ENCODE peak calls at places on chromosome 19, in five cellular contexts. W is left lung, M is GM10248, U is dorsolateral prefrontal cortex, Q is fibroblast of the aortic adventitia. Y is an unnamed sample.

GRCh38 chr19:48636859-48637448 is at the start of gene DBP:
- DNase-seq in W (peak; percentile 74), Q (no peak), M (no peak), U (no peak), Y (no peak)

GRCh38 chr19:32928806-32929205 is 43.0 kb downstream of the CEP89 start:
- DNase-seq in Q (no peak), U (no peak), W (no peak), M (no peak), Y (no peak)

GRCh38 chr19:49512970-49513745 is 697 bp downstream of the FCGRT start:
- DNase-seq in Q (no peak), W (peak; percentile 64), M (no peak), U (no peak), Y (no peak)

GRCh38 chr19:14416743-14417214 is 2.4 kb downstream of the DDX39A start:
- DNase-seq in W (no peak), Q (peak; percentile 41), U (no peak), M (no peak), Y (no peak)

GRCh38 chr19:44939668-44940067 is 2.4 kb upstream of the APOC4 start:
- DNase-seq in M (no peak), W (no peak), U (no peak), Q (no peak), Y (no peak)

GRCh38 chr19:2798733-2799132 is 13.4 kb downstream of the THOP1 start:
- DNase-seq in Q (peak; percentile 10), W (no peak), U (no peak), M (no peak), Y (no peak)

GRCh38 chr19:10503002-10503789 is at the start of gene KEAP1:
- DNase-seq in U (no peak), W (peak; percentile 49), Q (peak; percentile 18), M (no peak), Y (no peak)

GRCh38 chr19:9116547-9116946 is 984 bp upstream of the OR7G1 start:
- DNase-seq in U (no peak), W (no peak), Q (no peak), M (no peak), Y (no peak)

GRCh38 chr19:55383789-55384575 is at the start of gene TMEM238:
- DNase-seq in Q (peak; percentile 56), U (no peak), M (peak; percentile 76), W (peak; percentile 73), Y (peak; percentile 47)

GRCh38 chr19:15779756-15780476 is 7.5 kb upstream of the OR10H5 start:
- DNase-seq in M (no peak), W (peak; percentile 67), Q (peak; percentile 32), U (peak; percentile 50), Y (no peak)

GRCh38 chr19:51691122-51692064 is 1.7 kb upstream of the SPACA6 start:
- DNase-seq in Q (peak; percentile 70), M (no peak), U (no peak), W (no peak), Y (no peak)

GRCh38 chr19:16180611-16181010 is 4.6 kb upstream of the FAM32A start:
- DNase-seq in W (no peak), M (no peak), Q (peak; percentile 91), U (no peak), Y (no peak)

GRCh38 chr19:55116232-55117062 is 990 bp downstream of the PPP1R12C start:
- DNase-seq in M (peak; percentile 76), Q (peak; percentile 68), U (peak; percentile 63), W (peak; percentile 81), Y (peak; percentile 34)

GRCh38 chr19:12721656-12722565 is 1.8 kb downstream of the TNPO2 start:
- DNase-seq in Q (peak; percentile 66), W (peak; percentile 56), U (no peak), M (peak; percentile 77), Y (no peak)

GRCh38 chr19:31783592-31783991 is 434.4 kb upstream of the TSHZ3 start:
- DNase-seq in M (no peak), U (no peak), Q (no peak), W (no peak), Y (no peak)

GRCh38 chr19:16715613-16716012 is 4.0 kb upstream of the NWD1 start:
- DNase-seq in W (no peak), M (no peak), U (no peak), Q (no peak), Y (no peak)

GRCh38 chr19:43504426-43505185 is at the start of gene PHLDB3:
- DNase-seq in Q (no peak), W (peak; percentile 45), M (no peak), U (no peak), Y (no peak)

GRCh38 chr19:35184267-35184666 is 29.7 kb downstream of the FXYD5 start:
- DNase-seq in Q (no peak), W (no peak), U (no peak), M (no peak), Y (no peak)

GRCh38 chr19:55461974-55462628 is 659 bp upstream of the ISOC2 start:
- DNase-seq in Q (peak; percentile 47), M (no peak), U (no peak), W (no peak), Y (no peak)

GRCh38 chr19:35299523-35300339 is 7.8 kb downstream of the MAG start:
- DNase-seq in W (no peak), U (peak; percentile 58), Q (no peak), M (no peak), Y (no peak)

GRCh38 chr19:49224856-49225255 is 67.3 kb downstream of the TRPM4 start:
- DNase-seq in Q (peak; percentile 33), W (peak; percentile 39), M (no peak), U (peak; percentile 25), Y (no peak)

GRCh38 chr19:41701401-41702075 is 6.9 kb upstream of the CEACAM5 start:
- DNase-seq in W (no peak), M (no peak), U (no peak), Q (no peak), Y (peak; percentile 13)

GRCh38 chr19:33518541-33518940 is 3.0 kb downstream of the PEPD start:
- DNase-seq in W (no peak), M (no peak), Q (no peak), U (no peak), Y (no peak)

GRCh38 chr19:17448190-17448967 is at the start of gene TMEM221:
- DNase-seq in U (no peak), Q (no peak), W (no peak), M (peak; percentile 80), Y (peak; percentile 43)

GRCh38 chr19:34985249-34986022 is 14.7 kb upstream of the GRAMD1A start:
- DNase-seq in U (no peak), M (no peak), Q (peak; percentile 41), W (peak; percentile 61), Y (no peak)

GRCh38 chr19:33486407-33486806 is 35.2 kb downstream of the PEPD start:
- DNase-seq in W (peak; percentile 10), Q (no peak), M (no peak), U (peak; percentile 2), Y (no peak)

GRCh38 chr19:9768175-9769112 is at the start of gene ZNF846:
- DNase-seq in Q (peak; percentile 96), W (peak; percentile 97), M (peak; percentile 95), U (peak; percentile 85), Y (peak; percentile 87)

GRCh38 chr19:17418710-17419109 is 1.1 kb upstream of the MVB12A start:
- DNase-seq in Q (no peak), U (no peak), W (no peak), M (no peak), Y (no peak)

GRCh38 chr19:19866599-19867248 is 1.0 kb downstream of the ZNF253 start:
- DNase-seq in M (peak; percentile 58), W (no peak), Q (no peak), U (no peak), Y (peak; percentile 41)

GRCh38 chr19:35030257-35031071 is at the start of gene SCN1B:
- DNase-seq in W (no peak), U (peak; percentile 52), M (peak; percentile 54), Q (peak; percentile 37), Y (no peak)

GRCh38 chr19:2282062-2282861 is at the start of gene PEAK3:
- DNase-seq in W (peak; percentile 91), Q (no peak), U (no peak), M (peak; percentile 66), Y (peak; percentile 74)

GRCh38 chr19:38933544-38933943 is 2.8 kb downstream of the MRPS12 start:
- DNase-seq in M (no peak), U (no peak), Q (no peak), W (no peak), Y (no peak)

GRCh38 chr19:38930776-38931761 is at the start of gene MRPS12:
- DNase-seq in Q (peak; percentile 99), U (peak; percentile 97), W (peak; percentile 99), M (peak; percentile 99), Y (peak; percentile 99)

GRCh38 chr19:38928406-38929001 is 2.1 kb downstream of the SARS2 start:
- DNase-seq in W (no peak), M (no peak), U (no peak), Q (no peak), Y (no peak)

GRCh38 chr19:38929929-38930775 is at the start of gene SARS2:
- DNase-seq in Q (peak; percentile 95), M (peak; percentile 97), W (peak; percentile 93), U (peak; percentile 83), Y (no peak)

DNA sequence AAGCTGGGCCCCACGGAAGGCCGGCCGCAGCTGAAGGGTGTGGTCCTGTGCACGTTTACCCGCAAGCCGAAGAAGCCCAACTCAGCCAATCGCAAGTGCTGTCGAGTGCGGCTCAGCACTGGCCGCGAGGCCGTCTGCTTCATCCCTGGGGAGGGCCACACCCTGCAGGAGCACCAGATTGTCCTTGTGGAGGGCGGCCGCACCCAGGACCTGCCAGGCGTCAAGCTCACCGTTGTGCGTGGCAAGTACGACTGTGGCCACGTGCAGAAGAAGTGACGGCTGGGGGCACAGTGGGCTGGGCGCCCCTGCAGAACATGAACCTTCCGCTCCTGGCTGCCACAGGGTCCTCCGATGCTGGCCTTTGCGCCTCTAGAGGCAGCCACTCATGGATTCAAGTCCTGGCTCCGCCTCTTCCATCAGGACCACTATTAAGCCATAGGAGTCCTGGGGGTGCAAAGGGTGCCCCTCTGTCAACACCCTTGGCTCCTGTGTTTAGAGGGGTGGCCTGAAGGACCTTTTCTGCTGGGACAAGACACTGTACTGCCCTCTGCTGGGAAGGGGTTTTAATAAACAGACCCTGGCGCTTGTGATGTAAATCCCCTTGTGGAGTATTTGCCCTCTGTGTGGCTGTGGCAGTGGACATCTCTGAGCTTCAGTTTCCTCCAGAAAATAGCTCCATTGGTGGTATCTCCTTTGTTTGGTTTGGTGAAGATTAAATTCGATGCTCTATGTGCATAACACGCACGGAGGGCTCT is 1.9 kb downstream of the MRPS12 start:
- DNase-seq in Q (peak; percentile 44), W (no peak), U (no peak), M (no peak), Y (no peak)
- TF ChIP-seq CTCF in Q (peak; percentile 38), W (no peak), U (peak; percentile 46), M (peak; percentile 36), Y (peak; percentile 47)

GRCh38 chr19:56732974-56733373 is 61.4 kb upstream of the ZNF835 start:
- DNase-seq in W (no peak), Q (no peak), U (no peak), M (no peak), Y (no peak)
- TF ChIP-seq CTCF in W (no peak), Q (no peak), U (no peak), M (no peak), Y (no peak)

GRCh38 chr19:40235238-40236025 is 8.9 kb upstream of the CCNP start:
- DNase-seq in M (no peak), Q (no peak), W (no peak), U (no peak), Y (no peak)
- TF ChIP-seq CTCF in M (peak; percentile 4), Q (no peak), W (no peak), U (no peak), Y (no peak)

DNA sequence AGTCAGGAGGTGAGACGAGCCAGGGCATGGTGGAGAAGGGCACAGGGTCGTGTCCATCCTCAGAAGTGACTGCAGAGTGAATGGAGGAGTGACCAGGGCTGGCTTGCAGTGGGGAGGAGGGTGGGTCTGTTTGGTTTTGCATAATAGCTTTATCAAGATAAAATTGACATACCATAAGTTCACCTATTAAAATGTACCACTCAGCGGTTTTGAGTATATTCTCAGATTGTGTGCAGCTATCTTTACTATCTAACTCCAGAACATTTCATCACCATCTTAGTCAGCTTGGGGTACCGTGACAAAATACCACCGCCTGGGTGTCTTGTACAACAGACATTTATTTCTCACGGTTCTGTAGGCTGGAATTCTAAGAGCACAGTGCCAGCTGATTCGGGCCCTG is 13.2 kb downstream of the ZNF8 start:
- DNase-seq in M (no peak), W (no peak), Q (no peak), U (no peak), Y (no peak)
- TF ChIP-seq CTCF in M (no peak), W (no peak), Q (no peak), U (no peak), Y (no peak)

Y was measured in natural killer cell.